ENCODE peak calls at places on chromosomes 12 and 14, in five cellular contexts. O is CD8-positive, alpha-beta T cell; F is fibroblast of pulmonary artery; B is transverse colon; A is lower lobe of right lung. H is an unnamed sample.

GRCh38 chr12:40668095-40668494 is 24.1 kb upstream of the CNTN1 start:
- DNase-seq in O (no peak), F (no peak), B (no peak), A (no peak), H (no peak)

GRCh38 chr12:114636723-114637480 is 47.1 kb downstream of the TBX3 start:
- DNase-seq in O (no peak), F (peak; percentile 26), B (peak; percentile 8), A (no peak), H (peak; percentile 18)

GRCh38 chr12:71682466-71682865 is 3.4 kb upstream of the TMEM19 start:
- DNase-seq in O (no peak), F (no peak), B (no peak), A (no peak), H (no peak)

GRCh38 chr12:65164774-65165173 is 4.6 kb upstream of the LEMD3 start:
- DNase-seq in O (no peak), F (no peak), B (no peak), A (no peak), H (no peak)

GRCh38 chr14:96603350-96604255 is 101.4 kb downstream of the PAPOLA start:
- DNase-seq in O (no peak), F (no peak), B (no peak), A (no peak), H (no peak)

GRCh38 chr14:64201296-64201695 is 92.9 kb downstream of the ESR2 start:
- DNase-seq in O (no peak), F (no peak), B (no peak), A (peak; percentile 68), H (no peak)

GRCh38 chr14:58027904-58028303 is 124.1 kb downstream of the ARMH4 start:
- DNase-seq in O (no peak), F (no peak), B (no peak), A (no peak), H (no peak)

GRCh38 chr12:101940400-101940950 is 63.1 kb downstream of the DRAM1 start:
- DNase-seq in O (no peak), F (peak; percentile 14), B (no peak), A (no peak), H (no peak)

GRCh38 chr14:55340482-55340881 is 69.3 kb downstream of the FBXO34 start:
- DNase-seq in O (no peak), F (no peak), B (no peak), A (no peak), H (no peak)

GRCh38 chr12:112711026-112711425 is 80.5 kb upstream of the RPH3A start:
- DNase-seq in O (no peak), F (no peak), B (no peak), A (no peak), H (no peak)

GRCh38 chr12:97778111-97778510 is 315.5 kb downstream of the RMST start:
- DNase-seq in O (no peak), F (no peak), B (no peak), A (no peak), H (no peak)

GRCh38 chr14:82223276-82223675 is 689.6 kb upstream of the SEL1L start:
- DNase-seq in O (no peak), F (no peak), B (no peak), A (no peak), H (no peak)

DNA sequence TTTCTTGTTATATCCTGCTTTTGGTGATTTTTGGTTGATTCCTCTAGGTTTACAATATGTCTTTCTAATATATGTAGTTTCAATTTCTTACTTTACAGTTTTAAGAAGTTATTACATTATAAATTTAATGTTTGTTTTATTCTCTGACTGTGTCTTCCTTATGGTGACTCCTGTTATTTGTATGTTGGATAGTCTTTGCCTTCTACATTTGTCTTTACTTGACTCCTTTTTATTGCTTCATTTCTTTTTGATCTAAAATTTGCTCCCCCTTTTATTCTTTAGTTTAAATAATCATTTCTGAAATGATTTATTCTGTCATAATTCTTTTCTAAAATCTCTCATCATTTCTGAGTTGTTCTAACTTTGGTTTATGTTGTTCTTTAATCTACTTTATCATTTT is 125.8 kb downstream of the CCDC91 start:
- DNase-seq in O (no peak), F (peak; percentile 11), B (no peak), A (no peak), H (no peak)
- H3K4me3 ChIP-seq in O (no peak overlapping the region), F (no peak overlapping the region), B (no peak overlapping the region), A (no peak overlapping the region), H (no peak overlapping the region)

DNA sequence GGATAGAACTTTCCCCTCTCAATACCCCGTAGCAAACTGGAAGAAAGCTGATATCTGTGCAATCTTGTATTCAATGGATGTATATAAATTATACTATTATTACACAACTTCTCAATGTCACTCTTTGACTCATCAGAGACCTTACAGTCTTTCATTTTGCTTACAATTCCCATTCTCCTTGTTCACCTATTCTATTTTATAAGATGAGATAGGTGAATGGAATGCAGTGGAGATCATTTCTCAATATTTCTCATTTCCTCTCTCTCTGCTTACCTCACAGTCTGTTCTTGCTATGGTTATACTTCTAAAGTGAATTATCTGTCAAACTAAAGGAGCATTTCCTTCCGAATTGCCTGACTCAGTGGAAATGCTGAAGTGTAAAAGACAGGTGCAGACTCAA is 14.9 kb downstream of the FOXA1 start:
- DNase-seq in O (no peak), F (no peak), B (no peak), A (no peak), H (no peak)
- TF ChIP-seq CTCF in O (no peak), F (no peak), B (no peak), A (no peak), H (no peak)

DNA sequence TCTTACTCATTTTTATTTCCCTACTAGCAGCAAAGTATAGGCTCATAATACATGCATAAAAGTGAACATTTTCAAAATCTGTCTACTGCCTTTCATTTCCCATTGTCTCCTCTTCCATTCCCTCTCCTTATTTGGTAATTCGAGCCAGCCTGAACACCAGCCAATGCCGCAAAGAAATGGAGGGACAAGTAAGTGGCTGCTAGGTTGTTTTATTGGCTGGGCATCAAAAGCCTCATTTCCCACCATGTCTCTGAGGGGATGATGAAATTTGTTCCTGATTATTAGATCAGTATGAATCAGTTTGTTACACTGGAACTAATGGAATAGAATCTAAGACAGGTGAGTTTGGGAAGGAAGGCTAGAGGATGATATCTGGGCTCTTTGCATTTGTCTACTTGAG is 143.5 kb downstream of the KCNA5 start:
- DNase-seq in O (no peak), F (no peak), B (no peak), A (no peak), H (no peak)
- H3K4me3 ChIP-seq in O (no peak overlapping the region), F (no peak overlapping the region), B (no peak overlapping the region), A (no peak overlapping the region), H (no peak overlapping the region)

DNA sequence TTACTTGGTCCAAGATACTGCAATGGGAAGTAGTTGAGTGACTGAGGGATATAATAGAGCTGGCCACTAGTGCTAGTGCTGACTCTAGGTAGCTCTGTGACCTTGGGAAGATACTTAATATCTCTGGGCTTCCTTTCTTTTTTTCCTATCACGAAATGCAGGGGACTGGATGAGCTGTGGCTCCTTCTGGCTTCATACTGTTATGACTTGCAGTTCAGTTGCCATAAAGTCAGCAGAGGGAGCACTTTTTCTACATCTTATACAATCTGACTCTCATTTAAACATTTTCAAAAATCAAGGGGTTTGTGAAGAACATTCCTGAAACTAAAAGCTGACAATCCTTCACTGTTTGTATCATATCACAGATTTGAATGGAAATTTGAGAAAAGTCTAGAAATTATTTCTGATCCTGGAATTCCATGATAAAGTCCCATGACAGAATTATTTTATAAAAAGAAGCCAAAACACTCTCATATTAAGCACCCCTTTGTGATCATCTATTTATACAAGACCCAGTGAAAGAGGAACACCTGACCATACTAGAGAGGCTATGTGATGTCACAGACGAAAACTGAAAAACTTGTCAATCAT is 5.4 kb downstream of the BHLHE41 start:
- DNase-seq in O (no peak), F (peak; percentile 83), B (no peak), A (no peak), H (peak; percentile 74)
- TF ChIP-seq CTCF in O (no peak), F (peak; percentile 75), B (peak; percentile 64), A (peak; percentile 54), H (peak; percentile 78)

H was measured in AG10803.